ENCODE peak calls at places on chromosomes 13 and 19, in eight cellular contexts. One of them, this sample, is unnamed.
A peak's percentile ranks its signal among the peaks of the same experiment; 100 is the strongest.

GRCh38 chr13:109760372-109760771 is 26.0 kb downstream of the IRS2 start:
- DNase-seq in CD8-positive, alpha-beta T cell: no peak
- DNase-seq in cardiac fibroblast: no peak
- DNase-seq in adrenal gland: no peak
- DNase-seq in fibroblast of mammary gland: no peak
- DNase-seq in NB4: no peak
- DNase-seq in B cell: no peak
- DNase-seq in Caco-2: no peak
- DNase-seq in this sample: no peak

GRCh38 chr19:13906525-13906904 is 514 bp downstream of the CC2D1A start:
- DNase-seq in CD8-positive, alpha-beta T cell: no peak
- DNase-seq in cardiac fibroblast: no peak
- DNase-seq in adrenal gland: no peak
- DNase-seq in fibroblast of mammary gland: no peak
- DNase-seq in NB4: peak; percentile 27
- DNase-seq in B cell: no peak
- DNase-seq in Caco-2: peak; percentile 71
- DNase-seq in this sample: no peak

GRCh38 chr19:47781590-47782318 is 3.3 kb downstream of the SELENOW start:
- DNase-seq in CD8-positive, alpha-beta T cell: no peak
- DNase-seq in cardiac fibroblast: peak; percentile 19
- DNase-seq in adrenal gland: no peak
- DNase-seq in fibroblast of mammary gland: no peak
- DNase-seq in NB4: no peak
- DNase-seq in B cell: no peak
- DNase-seq in Caco-2: no peak
- DNase-seq in this sample: no peak

GRCh38 chr19:56508282-56508778 is 675 bp downstream of the ZNF471 start:
- DNase-seq in CD8-positive, alpha-beta T cell: no peak
- DNase-seq in cardiac fibroblast: no peak
- DNase-seq in adrenal gland: no peak
- DNase-seq in fibroblast of mammary gland: no peak
- DNase-seq in NB4: no peak
- DNase-seq in B cell: no peak
- DNase-seq in Caco-2: no peak
- DNase-seq in this sample: no peak

GRCh38 chr13:45209229-45209628 is 8.4 kb upstream of the KCTD4 start:
- DNase-seq in CD8-positive, alpha-beta T cell: no peak
- DNase-seq in cardiac fibroblast: no peak
- DNase-seq in adrenal gland: no peak
- DNase-seq in fibroblast of mammary gland: peak; percentile 41
- DNase-seq in NB4: peak; percentile 24
- DNase-seq in B cell: no peak
- DNase-seq in Caco-2: no peak
- DNase-seq in this sample: no peak

GRCh38 chr19:40719414-40719894 is 2.5 kb downstream of the ITPKC start:
- DNase-seq in CD8-positive, alpha-beta T cell: no peak
- DNase-seq in cardiac fibroblast: no peak
- DNase-seq in adrenal gland: no peak
- DNase-seq in fibroblast of mammary gland: peak; percentile 31
- DNase-seq in NB4: no peak
- DNase-seq in B cell: no peak
- DNase-seq in Caco-2: no peak
- DNase-seq in this sample: no peak

GRCh38 chr13:19153782-19154450 is 27.7 kb downstream of the TUBA3C start:
- DNase-seq in CD8-positive, alpha-beta T cell: no peak
- DNase-seq in cardiac fibroblast: no peak
- DNase-seq in adrenal gland: no peak
- DNase-seq in fibroblast of mammary gland: no peak
- DNase-seq in NB4: peak; percentile 54
- DNase-seq in B cell: no peak
- DNase-seq in Caco-2: no peak
- DNase-seq in this sample: no peak

GRCh38 chr13:102825921-102826706 is 19.7 kb upstream of the ERCC5 start:
- DNase-seq in CD8-positive, alpha-beta T cell: no peak
- DNase-seq in cardiac fibroblast: peak; percentile 95
- DNase-seq in adrenal gland: no peak
- DNase-seq in fibroblast of mammary gland: peak; percentile 96
- DNase-seq in NB4: peak; percentile 40
- DNase-seq in B cell: no peak
- DNase-seq in Caco-2: no peak
- DNase-seq in this sample: no peak

GRCh38 chr19:33133438-33134031 is 1.6 kb downstream of the WDR88 start:
- DNase-seq in CD8-positive, alpha-beta T cell: no peak
- DNase-seq in cardiac fibroblast: peak; percentile 25
- DNase-seq in adrenal gland: peak; percentile 32
- DNase-seq in fibroblast of mammary gland: peak; percentile 36
- DNase-seq in NB4: no peak
- DNase-seq in B cell: no peak
- DNase-seq in Caco-2: no peak
- DNase-seq in this sample: peak; percentile 17

GRCh38 chr19:9427941-9428340 is 7.4 kb downstream of the ZNF266 start:
- DNase-seq in CD8-positive, alpha-beta T cell: no peak
- DNase-seq in cardiac fibroblast: no peak
- DNase-seq in adrenal gland: no peak
- DNase-seq in fibroblast of mammary gland: no peak
- DNase-seq in NB4: no peak
- DNase-seq in B cell: no peak
- DNase-seq in Caco-2: no peak
- DNase-seq in this sample: no peak

GRCh38 chr13:60019119-60019993 is 144.4 kb downstream of the DIAPH3 start:
- DNase-seq in CD8-positive, alpha-beta T cell: no peak
- DNase-seq in cardiac fibroblast: peak; percentile 56
- DNase-seq in adrenal gland: no peak
- DNase-seq in fibroblast of mammary gland: peak; percentile 63
- DNase-seq in NB4: peak; percentile 29
- DNase-seq in B cell: no peak
- DNase-seq in Caco-2: no peak
- DNase-seq in this sample: no peak

GRCh38 chr19:51821921-51822716 is 27.2 kb downstream of the FPR3 start:
- DNase-seq in CD8-positive, alpha-beta T cell: no peak
- DNase-seq in cardiac fibroblast: peak; percentile 70
- DNase-seq in adrenal gland: no peak
- DNase-seq in fibroblast of mammary gland: peak; percentile 50
- DNase-seq in NB4: peak; percentile 95
- DNase-seq in B cell: no peak
- DNase-seq in Caco-2: no peak
- DNase-seq in this sample: no peak

GRCh38 chr19:48660854-48661731 is 11.7 kb downstream of the NTN5 start:
- DNase-seq in CD8-positive, alpha-beta T cell: peak; percentile 53
- DNase-seq in cardiac fibroblast: peak; percentile 92
- DNase-seq in adrenal gland: peak; percentile 84
- DNase-seq in fibroblast of mammary gland: peak; percentile 90
- DNase-seq in NB4: peak; percentile 98
- DNase-seq in B cell: peak; percentile 97
- DNase-seq in Caco-2: peak; percentile 83
- DNase-seq in this sample: peak; percentile 47

GRCh38 chr13:42039457-42039945 is 8.9 kb upstream of the DGKH start:
- DNase-seq in CD8-positive, alpha-beta T cell: no peak
- DNase-seq in cardiac fibroblast: no peak
- DNase-seq in adrenal gland: no peak
- DNase-seq in fibroblast of mammary gland: no peak
- DNase-seq in NB4: no peak
- DNase-seq in B cell: peak; percentile 39
- DNase-seq in Caco-2: no peak
- DNase-seq in this sample: no peak

GRCh38 chr13:102128216-102128800 is 273.5 kb downstream of the FGF14 start:
- DNase-seq in CD8-positive, alpha-beta T cell: no peak
- DNase-seq in cardiac fibroblast: no peak
- DNase-seq in adrenal gland: no peak
- DNase-seq in fibroblast of mammary gland: peak; percentile 95
- DNase-seq in NB4: peak; percentile 11
- DNase-seq in B cell: no peak
- DNase-seq in Caco-2: no peak
- DNase-seq in this sample: no peak

GRCh38 chr13:104833221-104833620 is 1702.2 kb downstream of the EFNB2 start:
- DNase-seq in CD8-positive, alpha-beta T cell: no peak
- DNase-seq in cardiac fibroblast: no peak
- DNase-seq in adrenal gland: no peak
- DNase-seq in fibroblast of mammary gland: no peak
- DNase-seq in NB4: peak; percentile 9
- DNase-seq in B cell: no peak
- DNase-seq in Caco-2: no peak
- DNase-seq in this sample: no peak

GRCh38 chr13:87128006-87128405 is 543.2 kb upstream of the SLITRK5 start:
- DNase-seq in CD8-positive, alpha-beta T cell: no peak
- DNase-seq in cardiac fibroblast: peak; percentile 59
- DNase-seq in adrenal gland: no peak
- DNase-seq in fibroblast of mammary gland: peak; percentile 53
- DNase-seq in NB4: peak; percentile 43
- DNase-seq in B cell: no peak
- DNase-seq in Caco-2: no peak
- DNase-seq in this sample: no peak

GRCh38 chr19:38224014-38224862 is at the start of gene DPF1:
- DNase-seq in CD8-positive, alpha-beta T cell: no peak
- DNase-seq in cardiac fibroblast: peak; percentile 68
- DNase-seq in adrenal gland: peak; percentile 44
- DNase-seq in fibroblast of mammary gland: peak; percentile 55
- DNase-seq in NB4: peak; percentile 76
- DNase-seq in B cell: peak; percentile 91
- DNase-seq in Caco-2: peak; percentile 93
- DNase-seq in this sample: peak; percentile 91

GRCh38 chr13:94548382-94549240 is 47.3 kb downstream of the TGDS start:
- DNase-seq in CD8-positive, alpha-beta T cell: no peak
- DNase-seq in cardiac fibroblast: peak; percentile 51
- DNase-seq in adrenal gland: peak; percentile 46
- DNase-seq in fibroblast of mammary gland: peak; percentile 39
- DNase-seq in NB4: no peak
- DNase-seq in B cell: no peak
- DNase-seq in Caco-2: no peak
- DNase-seq in this sample: no peak

GRCh38 chr19:33134571-33135041 is 2.7 kb downstream of the WDR88 start:
- DNase-seq in CD8-positive, alpha-beta T cell: no peak
- DNase-seq in cardiac fibroblast: no peak
- DNase-seq in adrenal gland: no peak
- DNase-seq in fibroblast of mammary gland: no peak
- DNase-seq in NB4: no peak
- DNase-seq in B cell: peak; percentile 42
- DNase-seq in Caco-2: no peak
- DNase-seq in this sample: peak; percentile 37

GRCh38 chr19:6481541-6482342 is at the start of gene DENND1C:
- DNase-seq in CD8-positive, alpha-beta T cell: no peak
- DNase-seq in cardiac fibroblast: no peak
- DNase-seq in adrenal gland: no peak
- DNase-seq in fibroblast of mammary gland: no peak
- DNase-seq in NB4: peak; percentile 88
- DNase-seq in B cell: peak; percentile 86
- DNase-seq in Caco-2: no peak
- DNase-seq in this sample: peak; percentile 55
- TF ChIP-seq CTCF in CD8-positive, alpha-beta T cell: no peak
- TF ChIP-seq CTCF in cardiac fibroblast: peak; percentile 55
- TF ChIP-seq CTCF in adrenal gland: peak; percentile 29
- TF ChIP-seq CTCF in fibroblast of mammary gland: peak; percentile 49
- TF ChIP-seq CTCF in NB4: peak; percentile 52
- TF ChIP-seq CTCF in B cell: no peak
- TF ChIP-seq CTCF in Caco-2: peak; percentile 56
- TF ChIP-seq CTCF in this sample: peak; percentile 52

GRCh38 chr19:412356-413355 is 3.7 kb upstream of the C2CD4C start:
- DNase-seq in CD8-positive, alpha-beta T cell: no peak
- DNase-seq in cardiac fibroblast: no peak
- DNase-seq in adrenal gland: no peak
- DNase-seq in fibroblast of mammary gland: no peak
- DNase-seq in NB4: no peak
- DNase-seq in B cell: no peak
- DNase-seq in Caco-2: no peak
- DNase-seq in this sample: peak; percentile 54
- TF ChIP-seq CTCF in CD8-positive, alpha-beta T cell: no peak
- TF ChIP-seq CTCF in cardiac fibroblast: no peak
- TF ChIP-seq CTCF in adrenal gland: no peak
- TF ChIP-seq CTCF in fibroblast of mammary gland: no peak
- TF ChIP-seq CTCF in NB4: no peak
- TF ChIP-seq CTCF in B cell: no peak
- TF ChIP-seq CTCF in Caco-2: no peak
- TF ChIP-seq CTCF in this sample: no peak

GRCh38 chr19:41958367-41959055 is 610 bp downstream of the RABAC1 start:
- DNase-seq in CD8-positive, alpha-beta T cell: peak; percentile 55
- DNase-seq in cardiac fibroblast: peak; percentile 71
- DNase-seq in adrenal gland: peak; percentile 84
- DNase-seq in fibroblast of mammary gland: peak; percentile 49
- DNase-seq in NB4: peak; percentile 32
- DNase-seq in B cell: peak; percentile 88
- DNase-seq in Caco-2: peak; percentile 90
- DNase-seq in this sample: peak; percentile 92
- TF ChIP-seq CTCF in CD8-positive, alpha-beta T cell: no peak
- TF ChIP-seq CTCF in cardiac fibroblast: no peak
- TF ChIP-seq CTCF in adrenal gland: no peak
- TF ChIP-seq CTCF in fibroblast of mammary gland: no peak
- TF ChIP-seq CTCF in NB4: no peak
- TF ChIP-seq CTCF in B cell: no peak
- TF ChIP-seq CTCF in Caco-2: no peak
- TF ChIP-seq CTCF in this sample: no peak

GRCh38 chr19:34678421-34678820 is 943 bp downstream of the ZNF302 start:
- DNase-seq in CD8-positive, alpha-beta T cell: no peak
- DNase-seq in cardiac fibroblast: no peak
- DNase-seq in adrenal gland: no peak
- DNase-seq in fibroblast of mammary gland: no peak
- DNase-seq in NB4: no peak
- DNase-seq in B cell: no peak
- DNase-seq in Caco-2: no peak
- DNase-seq in this sample: no peak

GRCh38 chr19:34675919-34676318 is 1.0 kb downstream of the SCGB2B2 start:
- DNase-seq in CD8-positive, alpha-beta T cell: no peak
- DNase-seq in cardiac fibroblast: no peak
- DNase-seq in adrenal gland: no peak
- DNase-seq in fibroblast of mammary gland: no peak
- DNase-seq in NB4: no peak
- DNase-seq in B cell: no peak
- DNase-seq in Caco-2: no peak
- DNase-seq in this sample: no peak

GRCh38 chr19:34678085-34678412 is 571 bp downstream of the ZNF302 start:
- DNase-seq in CD8-positive, alpha-beta T cell: no peak
- DNase-seq in cardiac fibroblast: no peak
- DNase-seq in adrenal gland: no peak
- DNase-seq in fibroblast of mammary gland: no peak
- DNase-seq in NB4: no peak
- DNase-seq in B cell: no peak
- DNase-seq in Caco-2: no peak
- DNase-seq in this sample: no peak

GRCh38 chr19:34677386-34678084 is at the start of gene ZNF302:
- DNase-seq in CD8-positive, alpha-beta T cell: peak; percentile 86
- DNase-seq in cardiac fibroblast: peak; percentile 99
- DNase-seq in adrenal gland: peak; percentile 95
- DNase-seq in fibroblast of mammary gland: peak; percentile 96
- DNase-seq in NB4: peak; percentile 95
- DNase-seq in B cell: peak; percentile 90
- DNase-seq in Caco-2: peak; percentile 98
- DNase-seq in this sample: peak; percentile 92

DNA sequence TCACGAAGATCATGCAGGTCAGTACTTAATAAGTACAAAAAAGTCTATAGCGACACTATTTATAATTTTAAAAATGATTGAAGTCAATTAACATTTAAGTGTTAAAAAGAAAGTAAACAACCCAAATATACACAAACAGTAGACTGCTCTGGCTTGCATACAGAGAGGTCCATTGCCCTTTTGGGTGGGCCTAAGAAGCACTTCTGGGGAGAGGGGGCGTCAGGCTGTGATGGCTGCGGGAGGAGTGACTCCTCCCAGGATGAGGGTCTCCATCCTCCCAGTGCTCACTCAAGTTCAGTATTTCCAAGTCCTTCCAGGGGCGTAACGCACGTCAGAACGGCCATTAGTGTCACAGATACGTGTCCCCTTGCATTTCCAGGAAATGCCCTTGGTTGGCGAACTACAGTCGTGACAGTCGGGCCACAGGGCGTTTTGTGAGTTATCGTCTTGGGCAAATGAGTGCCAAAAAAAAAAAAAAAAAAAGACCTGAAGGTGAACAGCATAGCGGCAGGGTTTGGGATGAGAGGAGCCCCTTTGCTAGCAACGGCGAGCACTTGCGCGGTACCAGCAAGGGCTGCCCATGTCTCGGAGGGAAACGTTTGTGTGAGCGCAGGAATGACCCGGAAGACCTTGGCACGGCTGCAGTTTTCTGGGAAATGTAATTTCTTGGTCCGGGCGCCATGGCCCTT is at the start of gene SCGB2B2:
- DNase-seq in CD8-positive, alpha-beta T cell: peak; percentile 44
- DNase-seq in cardiac fibroblast: no peak
- DNase-seq in adrenal gland: no peak
- DNase-seq in fibroblast of mammary gland: no peak
- DNase-seq in NB4: peak; percentile 78
- DNase-seq in B cell: peak; percentile 78
- DNase-seq in Caco-2: peak; percentile 63
- DNase-seq in this sample: no peak
- TF ChIP-seq CTCF in CD8-positive, alpha-beta T cell: no peak
- TF ChIP-seq CTCF in cardiac fibroblast: no peak
- TF ChIP-seq CTCF in adrenal gland: no peak
- TF ChIP-seq CTCF in fibroblast of mammary gland: no peak
- TF ChIP-seq CTCF in NB4: no peak
- TF ChIP-seq CTCF in B cell: no peak
- TF ChIP-seq CTCF in Caco-2: peak; percentile 52
- TF ChIP-seq CTCF in this sample: no peak

This sample was measured in nephron progenitor cell.